ENCODE peak calls at places on chromosomes 4 and X, in four cellular contexts. I, K, M and X are unnamed samples.

GRCh38 chr4:44368413-44369167 is 80.0 kb downstream of the KCTD8 start:
- DNase-seq in K (no peak), M (no peak), I (no peak), X (no peak)

GRCh38 chr4:20084488-20084887 is 167.2 kb upstream of the SLIT2 start:
- DNase-seq in I (no peak), K (no peak), M (no peak), X (no peak)

GRCh38 chr4:8682725-8683124 is 90.2 kb downstream of the CPZ start:
- DNase-seq in K (no peak), M (no peak), I (no peak), X (no peak)

GRCh38 chrX:1450381-1451161 is 2.1 kb downstream of the ASMTL start:
- DNase-seq in K (no peak), M (no peak), I (no peak), X (no peak)

GRCh38 chr4:77433102-77433733 is 172.4 kb upstream of the CXCL13 start:
- DNase-seq in I (peak), K (no peak), M (peak), X (peak)

GRCh38 chr4:151960449-151961246 is 199.8 kb upstream of the GATB start:
- DNase-seq in M (no peak), K (peak), I (no peak), X (no peak)

GRCh38 chr4:100609810-100610209 is 92.0 kb upstream of the EMCN start:
- DNase-seq in M (no peak), I (no peak), K (no peak), X (no peak)

GRCh38 chr4:43132010-43132582 is 239.6 kb downstream of the GRXCR1 start:
- DNase-seq in M (peak), I (peak), K (peak), X (peak)

GRCh38 chr4:161926033-161926828 is 237.6 kb downstream of the FSTL5 start:
- DNase-seq in K (no peak), M (no peak), I (no peak), X (no peak)

GRCh38 chr4:74682567-74683359 is 111.6 kb downstream of the BTC start:
- DNase-seq in K (no peak), I (peak), M (no peak), X (no peak)

GRCh38 chr4:102687373-102687981 is 73.3 kb downstream of the MANBA start:
- DNase-seq in M (no peak), K (no peak), I (peak), X (no peak)

GRCh38 chr4:145278341-145279121 is 98.1 kb upstream of the OTUD4 start:
- DNase-seq in M (no peak), K (no peak), I (peak), X (no peak)

GRCh38 chr4:4857809-4858508 is 1.5 kb upstream of the MSX1 start:
- DNase-seq in I (no peak), K (no peak), M (no peak), X (no peak)

GRCh38 chr4:89836031-89836777 is 757 bp downstream of the SNCA start:
- DNase-seq in K (peak), M (peak), I (no peak), X (no peak)

GRCh38 chr4:39700500-39700899 is 2.6 kb downstream of the UBE2K start:
- DNase-seq in I (no peak), K (no peak), M (no peak), X (no peak)

GRCh38 chr4:53015681-53016080 is 153.6 kb downstream of the RASL11B start:
- DNase-seq in I (peak), M (peak), K (no peak), X (peak)

GRCh38 chr4:11597506-11597905 is 168.8 kb upstream of the HS3ST1 start:
- DNase-seq in K (no peak), M (no peak), I (no peak), X (no peak)

GRCh38 chr4:81136161-81136910 is 78.7 kb downstream of the PRKG2 start:
- DNase-seq in I (peak), M (no peak), K (no peak), X (no peak)

GRCh38 chrX:29662101-29662500 is 553.3 kb upstream of the MAGEB2 start:
- DNase-seq in K (no peak), I (peak), M (no peak), X (no peak)

GRCh38 chrX:11244641-11245040 is 48.6 kb upstream of the AMELX start:
- DNase-seq in I (peak), M (no peak), K (no peak), X (no peak)

GRCh38 chr4:23333946-23334878 is 555.6 kb downstream of the PPARGC1A start:
- DNase-seq in I (peak), K (no peak), M (no peak), X (peak)

GRCh38 chrX:150410513-150410912 is 47.4 kb downstream of the MAMLD1 start:
- DNase-seq in M (no peak), K (no peak), I (peak), X (no peak)

GRCh38 chrX:12825801-12826200 is 34.6 kb downstream of the PRPS2 start:
- DNase-seq in M (no peak), I (no peak), K (no peak), X (no peak)

GRCh38 chr4:173503330-173504180 is 26.5 kb downstream of the HAND2 start:
- DNase-seq in K (no peak), I (no peak), M (peak), X (no peak)

GRCh38 chr4:113411496-113411938 is 350.0 kb downstream of the CAMK2D start:
- DNase-seq in K (no peak), M (no peak), I (peak), X (no peak)

GRCh38 chr4:182925298-182925738 is 8.1 kb upstream of the DCTD start:
- DNase-seq in K (peak), I (peak), M (peak), X (peak)

GRCh38 chrX:19515615-19516105 is 352 bp upstream of the MAP3K15 start:
- DNase-seq in I (no peak), M (no peak), K (no peak), X (no peak)

GRCh38 chr4:48403779-48404178 is 62.5 kb downstream of the SLAIN2 start:
- DNase-seq in M (no peak), I (no peak), K (no peak), X (no peak)

GRCh38 chrX:118026631-118027030 is 90.0 kb downstream of the KLHL13 start:
- DNase-seq in I (no peak), M (no peak), K (no peak), X (no peak)

GRCh38 chrX:120999413-120999812 is 13.9 kb upstream of the CT47A1 start:
- DNase-seq in M (no peak), I (no peak), K (no peak), X (no peak)

GRCh38 chrX:121000589-121000988 is 15.0 kb upstream of the CT47A1 start:
- DNase-seq in K (no peak), I (no peak), M (no peak), X (no peak)
- TF ChIP-seq CTCF in K (no peak), I (no peak), M (no peak), X (no peak)

GRCh38 chr4:2045518-2045951 is 13.6 kb upstream of the NAT8L start:
- DNase-seq in M (no peak), K (no peak), I (no peak), X (no peak)
- TF ChIP-seq CTCF in M (no peak), K (no peak), I (no peak), X (no peak)

GRCh38 chr4:129109965-129110824 is 14.2 kb downstream of the C4orf33 start:
- DNase-seq in K (no peak), M (no peak), I (no peak), X (no peak)

GRCh38 chr4:129113438-129113837 is 17.5 kb downstream of the C4orf33 start:
- DNase-seq in M (no peak), I (no peak), K (no peak), X (no peak)

GRCh38 chr4:129113919-129114318 is 18.0 kb downstream of the C4orf33 start:
- DNase-seq in I (no peak), K (no peak), M (no peak), X (no peak)

GRCh38 chr4:129110931-129111330 is 15.0 kb downstream of the C4orf33 start:
- DNase-seq in I (no peak), K (no peak), M (no peak), X (no peak)

DNA sequence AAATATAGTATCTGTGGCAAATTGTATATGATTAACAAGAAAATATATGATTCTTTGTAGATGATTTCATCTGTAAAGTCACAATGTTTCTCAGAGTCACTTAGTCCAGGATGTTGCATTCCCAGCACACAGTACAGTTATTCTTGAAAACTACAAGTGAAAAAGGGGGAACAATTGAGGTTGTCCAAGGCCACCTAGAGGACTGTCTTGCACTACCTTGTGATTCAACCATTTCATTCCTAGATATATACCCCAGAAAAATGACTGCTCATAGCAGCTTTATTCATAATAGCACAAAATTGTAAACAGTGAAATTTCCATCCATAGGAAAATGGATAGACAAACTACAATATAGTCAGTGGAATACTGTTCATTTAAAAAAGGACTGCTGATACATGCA is 16.0 kb downstream of the C4orf33 start:
- DNase-seq in I (no peak), K (no peak), M (no peak), X (no peak)
- TF ChIP-seq CTCF in I (no peak), K (no peak), M (no peak), X (no peak)

DNA sequence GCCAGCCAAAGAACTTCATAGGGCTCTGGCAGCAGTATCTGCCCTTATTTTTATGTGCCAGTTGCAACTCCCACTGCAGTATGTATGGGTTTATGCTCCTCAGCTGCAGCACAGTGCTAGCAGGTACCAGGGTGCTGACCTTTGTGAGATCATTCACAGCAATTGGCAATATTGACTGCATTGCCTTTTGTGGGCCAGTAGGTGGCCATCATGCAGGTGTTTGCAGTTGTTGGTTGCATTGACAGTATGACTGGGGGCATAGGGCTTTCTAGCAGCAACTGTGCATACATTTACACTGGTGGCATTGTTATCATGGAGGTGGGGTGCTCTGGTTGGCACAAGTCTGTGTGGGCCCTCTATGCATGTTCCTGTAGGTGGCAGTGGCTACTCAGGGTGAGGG is 42.5 kb downstream of the FAAH2 start:
- DNase-seq in I (no peak), M (no peak), K (no peak), X (no peak)
- TF ChIP-seq CTCF in I (no peak), M (peak), K (no peak), X (no peak)

GRCh38 chr4:122305853-122306252 is 73.0 kb upstream of the ADAD1 start:
- DNase-seq in M (no peak), K (no peak), I (no peak), X (no peak)

DNA sequence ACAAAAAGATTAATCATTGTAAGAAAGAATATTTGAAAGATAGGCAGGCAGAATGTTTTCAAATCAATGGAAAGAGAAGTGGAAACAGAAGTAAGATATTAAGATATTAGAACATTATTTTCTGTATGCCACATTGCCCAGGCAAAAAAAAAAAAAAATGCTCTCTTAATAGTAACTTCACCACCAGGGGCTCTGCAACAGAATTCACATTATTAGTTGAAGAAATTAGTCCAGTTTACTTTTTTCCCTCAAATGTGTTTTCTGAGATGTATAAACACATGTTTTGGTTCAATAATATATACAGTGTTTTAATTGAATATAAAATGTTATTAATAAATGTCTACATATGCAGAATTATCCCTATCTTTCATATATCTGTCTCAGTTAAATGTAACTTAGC is 78.0 kb upstream of the ADAD1 start:
- DNase-seq in I (no peak), M (no peak), K (no peak), X (no peak)
- TF ChIP-seq CTCF in I (peak), M (no peak), K (peak), X (no peak)

GRCh38 chrX:75155830-75156525 is at the start of gene ABCB7:
- DNase-seq in M (peak), I (peak), K (peak), X (peak)
- TF ChIP-seq CTCF in M (no peak), I (peak), K (peak), X (no peak)

GRCh38 chr4:124139044-124139443 is 573.5 kb downstream of the ANKRD50 start:
- DNase-seq in K (no peak), I (no peak), M (no peak), X (no peak)
- TF ChIP-seq CTCF in K (no peak), I (no peak), M (no peak), X (no peak)

GRCh38 chrX:131854586-131854985 is 168.5 kb upstream of the STK26 start:
- DNase-seq in K (no peak), I (peak), M (no peak), X (no peak)
- TF ChIP-seq CTCF in K (no peak), I (peak), M (no peak), X (no peak)

GRCh38 chr4:108512615-108513505 is 107.5 kb upstream of the RPL34 start:
- DNase-seq in M (peak), K (no peak), I (peak), X (peak)
- TF ChIP-seq CTCF in M (no peak), K (peak), I (peak), X (no peak)

GRCh38 chr4:165864228-165864627 is 8.8 kb upstream of the TLL1 start:
- DNase-seq in K (no peak), M (no peak), I (no peak), X (no peak)
- TF ChIP-seq CTCF in K (no peak), M (no peak), I (no peak), X (no peak)